ENCODE peak calls at places on chromosomes 3 and 15, in seven cellular contexts. O, V, A, X, P, T and B are unnamed samples.

GRCh38 chr3:139541156-139541897 is 1.8 kb upstream of the RBP1 start:
- DNase-seq in O (no peak), V (no peak), A (no peak), X (no peak), P (no peak), T (peak; percentile 41), B (no peak)

GRCh38 chr15:85730001-85730820 is 64.5 kb downstream of the KLHL25 start:
- DNase-seq in O (peak; percentile 45), V (peak; percentile 40), A (peak; percentile 56), X (no peak), P (peak; percentile 80), T (peak; percentile 73), B (peak; percentile 53)

GRCh38 chr3:140341213-140341612 is 336.7 kb upstream of the TRIM42 start:
- DNase-seq in O (no peak), V (no peak), A (no peak), X (no peak), P (no peak), T (no peak), B (no peak)

GRCh38 chr3:49900491-49901153 is 3.1 kb downstream of the MST1R start:
- DNase-seq in O (peak; percentile 74), V (peak; percentile 92), A (no peak), X (no peak), P (peak; percentile 99), T (no peak), B (peak; percentile 99)

GRCh38 chr3:10419637-10420232 is 85.7 kb downstream of the ATP2B2 start:
- DNase-seq in O (no peak), V (no peak), A (no peak), X (peak; percentile 89), P (peak; percentile 46), T (no peak), B (no peak)

GRCh38 chr3:134030382-134030753 is 643 bp upstream of the SLCO2A1 start:
- DNase-seq in O (no peak), V (no peak), A (no peak), X (no peak), P (no peak), T (no peak), B (no peak)

GRCh38 chr3:138426211-138426610 is 8.2 kb upstream of the ESYT3 start:
- DNase-seq in O (no peak), V (no peak), A (no peak), X (no peak), P (peak; percentile 35), T (no peak), B (peak; percentile 19)

GRCh38 chr15:97210277-97210676 is 750.2 kb upstream of the ARRDC4 start:
- DNase-seq in O (no peak), V (no peak), A (no peak), X (no peak), P (no peak), T (no peak), B (no peak)

GRCh38 chr3:10485380-10485779 is 20.0 kb downstream of the ATP2B2 start:
- DNase-seq in O (no peak), V (no peak), A (no peak), X (no peak), P (no peak), T (no peak), B (no peak)

GRCh38 chr3:127682576-127682975 is 9.8 kb downstream of the ABTB1 start:
- DNase-seq in O (peak; percentile 55), V (peak; percentile 6), A (no peak), X (peak; percentile 68), P (no peak), T (no peak), B (no peak)

GRCh38 chr3:46709721-46710120 is 7.9 kb downstream of the PRSS50 start:
- DNase-seq in O (peak; percentile 45), V (no peak), A (no peak), X (peak; percentile 52), P (no peak), T (no peak), B (no peak)

GRCh38 chr3:161349529-161350278 is 21.6 kb downstream of the SPTSSB start:
- DNase-seq in O (no peak), V (no peak), A (peak; percentile 80), X (no peak), P (peak; percentile 93), T (no peak), B (peak; percentile 98)

GRCh38 chr15:58545307-58546065 is 113.7 kb downstream of the LIPC start:
- DNase-seq in O (no peak), V (no peak), A (peak; percentile 78), X (no peak), P (no peak), T (no peak), B (no peak)

DNA sequence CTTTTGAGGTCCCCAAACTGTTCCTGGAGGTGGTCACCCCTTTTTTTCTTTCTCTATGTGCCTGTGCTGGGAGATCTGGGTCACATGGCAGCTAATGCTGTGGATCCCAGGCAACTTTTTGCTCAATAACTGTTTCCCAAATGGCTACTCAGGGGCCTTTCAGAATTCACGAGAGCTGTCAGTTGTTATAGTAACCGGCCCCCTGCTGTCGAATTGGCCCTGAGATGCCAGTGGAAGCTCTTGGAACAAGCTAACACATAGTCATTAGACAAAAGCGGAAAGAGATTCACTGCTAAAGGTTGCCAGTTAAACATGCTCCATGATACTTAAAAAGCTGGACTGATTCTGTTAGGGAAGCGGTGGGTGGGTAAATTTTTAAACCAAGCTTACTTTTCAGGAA is 144.1 kb downstream of the FEZF2 start:
- DNase-seq in O (no peak), V (no peak), A (no peak), X (no peak), P (no peak), T (no peak), B (no peak)
- TF ChIP-seq CTCF in O (no peak), V (no peak), A (no peak), X (no peak), P (no peak), T (no peak), B (no peak)

GRCh38 chr3:124781706-124782376 is 51.6 kb downstream of the UMPS start:
- DNase-seq in O (no peak), V (no peak), A (no peak), X (peak; percentile 58), P (no peak), T (no peak), B (no peak)
- H3K27ac ChIP-seq in O (peak overlapping the region; percentile 93), V (no peak overlapping the region), A (no peak overlapping the region), X (peak overlapping the region; percentile 74), P (no peak overlapping the region), T (no peak overlapping the region), B (no peak overlapping the region)

GRCh38 chr15:74289671-74290070 is 53.5 kb downstream of the CCDC33 start:
- DNase-seq in O (no peak), V (no peak), A (no peak), X (no peak), P (no peak), T (no peak), B (no peak)

GRCh38 chr15:74290645-74291044 is 54.5 kb downstream of the CCDC33 start:
- DNase-seq in O (no peak), V (no peak), A (no peak), X (no peak), P (no peak), T (no peak), B (no peak)

GRCh38 chr15:74293021-74293810 is 57.1 kb downstream of the CCDC33 start:
- DNase-seq in O (no peak), V (no peak), A (no peak), X (no peak), P (no peak), T (peak; percentile 77), B (no peak)

GRCh38 chr15:74294010-74294409 is 57.9 kb downstream of the CCDC33 start:
- DNase-seq in O (no peak), V (no peak), A (no peak), X (no peak), P (no peak), T (no peak), B (no peak)

DNA sequence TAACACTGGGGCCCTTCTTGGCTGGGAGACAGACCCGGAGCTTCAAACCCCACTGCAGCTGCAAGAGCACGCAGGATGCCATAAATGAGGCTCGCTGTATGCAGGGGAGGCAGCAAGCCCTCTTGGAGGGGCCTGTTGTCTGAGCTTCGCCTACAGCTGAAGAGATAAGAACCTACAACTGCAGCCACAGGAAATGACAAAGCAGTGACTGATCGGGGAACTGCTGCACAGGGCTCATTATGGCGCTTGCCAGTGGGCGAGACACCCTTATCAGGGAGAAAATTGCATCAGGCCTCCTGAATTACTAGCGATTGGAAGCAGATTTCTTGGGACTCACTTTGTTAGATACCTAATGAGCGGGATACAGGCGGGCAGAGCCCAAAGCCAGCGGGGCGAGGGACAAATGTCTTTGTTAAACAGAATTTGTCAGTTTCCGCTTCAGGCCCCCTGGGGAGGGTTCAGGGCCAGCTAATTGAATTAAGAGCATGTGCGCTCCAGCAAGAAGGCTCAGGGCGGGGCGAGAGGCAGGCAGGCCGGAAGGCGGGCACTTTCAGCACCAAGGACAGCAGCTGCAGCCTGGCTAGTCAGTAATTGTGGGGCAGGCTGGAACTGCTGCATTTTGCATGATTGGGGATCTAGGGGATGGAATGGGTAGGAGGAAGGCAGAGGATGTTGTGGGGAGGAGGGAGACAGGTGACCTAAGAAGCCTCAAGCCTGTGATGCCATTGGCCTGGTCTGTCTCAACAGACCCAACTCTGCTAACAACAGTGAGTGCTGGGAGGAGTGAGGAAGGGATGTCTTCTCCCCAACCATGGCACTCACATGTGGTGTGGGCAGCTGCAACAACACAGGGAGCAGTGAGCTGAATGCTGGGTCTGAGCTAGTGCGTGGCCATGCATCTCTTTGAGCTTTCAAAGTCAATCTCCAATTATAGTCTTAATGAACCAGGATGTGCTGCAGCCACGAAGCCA is 55.3 kb downstream of the CCDC33 start:
- DNase-seq in O (peak; percentile 80), V (peak; percentile 79), A (peak; percentile 85), X (peak; percentile 86), P (peak; percentile 67), T (peak; percentile 85), B (peak; percentile 50)
- H3K27me3 ChIP-seq in O (no peaks in the 10 kb centered on the region), V (no peaks in the 10 kb centered on the region), A (peaks cover 4% of the 10 kb centered on the region), X (peaks cover 4% of the 10 kb centered on the region), P (peaks cover 17% of the 10 kb centered on the region), T (no peaks in the 10 kb centered on the region), B (no peaks in the 10 kb centered on the region)

GRCh38 chr3:8147726-8148125 is 353.9 kb upstream of the LMCD1 start:
- DNase-seq in O (no peak), V (no peak), A (no peak), X (no peak), P (no peak), T (no peak), B (no peak)

GRCh38 chr3:8156138-8156537 is 345.5 kb upstream of the LMCD1 start:
- DNase-seq in O (no peak), V (no peak), A (no peak), X (no peak), P (no peak), T (no peak), B (no peak)

GRCh38 chr3:8157640-8158039 is 344.0 kb upstream of the LMCD1 start:
- DNase-seq in O (no peak), V (no peak), A (no peak), X (no peak), P (no peak), T (no peak), B (no peak)

GRCh38 chr3:8153778-8154177 is 347.8 kb upstream of the LMCD1 start:
- DNase-seq in O (no peak), V (no peak), A (no peak), X (no peak), P (no peak), T (no peak), B (no peak)

DNA sequence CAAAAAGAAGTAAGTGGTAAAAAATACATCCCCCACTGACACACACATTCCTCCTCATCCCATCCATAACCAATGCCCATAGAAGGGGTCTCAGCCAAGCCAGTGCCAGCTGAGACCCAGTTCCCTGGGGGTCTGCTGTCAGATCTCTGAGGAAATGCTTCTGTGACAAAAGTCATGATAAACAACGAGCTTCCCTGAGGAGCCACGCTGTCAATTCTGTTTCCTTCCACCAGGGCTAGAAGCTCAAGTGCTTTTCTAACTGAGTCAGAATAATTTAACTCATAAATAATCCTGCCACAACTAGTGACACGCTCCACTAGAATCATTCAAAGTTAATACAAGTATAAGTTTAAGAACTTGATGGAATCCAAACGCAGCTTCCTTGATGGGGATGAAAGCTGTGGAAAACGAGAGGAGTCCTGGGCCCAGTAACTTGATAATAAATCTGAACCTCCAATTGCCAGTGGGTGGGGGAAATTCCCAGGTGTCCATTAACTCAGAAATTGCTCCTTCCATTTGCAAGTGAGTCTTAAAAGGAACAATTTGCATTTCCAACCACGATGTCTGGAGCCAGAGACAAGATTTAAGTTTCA is 348.7 kb upstream of the LMCD1 start:
- DNase-seq in O (no peak), V (no peak), A (no peak), X (no peak), P (no peak), T (no peak), B (no peak)
- TF ChIP-seq CTCF in O (no peak), V (no peak), A (peak; percentile 18), X (no peak), P (no peak), T (no peak), B (no peak)